ENCODE peak calls at places on chromosome 14, in four cellular contexts. V is choroid plexus epithelial cell; D is activated naive CD8-positive, alpha-beta T cell treated with anti-CD3 and anti-CD28 coated beads, Interleukin-2, amount 50 U/mL, for 24 hours; T is central memory CD4-positive, alpha-beta T cell. P is an unnamed sample.

GRCh38 chr14:104984056-104984894 is 1.3 kb upstream of the CLBA1 start:
- DNase-seq in V (no peak), D (no peak), T (no peak), P (no peak)

GRCh38 chr14:50860478-50861086 is 11.3 kb upstream of the ABHD12B start:
- DNase-seq in V (peak), D (peak), T (peak), P (peak)

GRCh38 chr14:21352587-21352986 is 31.2 kb downstream of the SUPT16H start:
- DNase-seq in V (no peak), D (no peak), T (no peak), P (no peak)

GRCh38 chr14:71538949-71539659 is 393.1 kb upstream of the RGS6 start:
- DNase-seq in V (peak), D (no peak), T (no peak), P (no peak)

GRCh38 chr14:74144789-74145188 is 60.0 kb downstream of the LIN52 start:
- DNase-seq in V (no peak), D (no peak), T (no peak), P (no peak)

GRCh38 chr14:66918527-66918926 is 270.7 kb upstream of the GARIN2 start:
- DNase-seq in V (no peak), D (no peak), T (no peak), P (no peak)

GRCh38 chr14:72892879-72893635 is 844 bp downstream of the DPF3 start:
- DNase-seq in V (peak), D (peak), T (peak), P (peak)

GRCh38 chr14:102675396-102675795 is 82.9 kb downstream of the RCOR1 start:
- DNase-seq in V (no peak), D (no peak), T (no peak), P (no peak)

GRCh38 chr14:49679271-49679670 is 8.7 kb downstream of the POLE2 start:
- DNase-seq in V (no peak), D (no peak), T (no peak), P (no peak)

GRCh38 chr14:100840751-100841444 is 15.0 kb downstream of the MEG3 start:
- DNase-seq in V (no peak), D (no peak), T (no peak), P (no peak)

P was measured in K562.